ENCODE peak calls at places on chromosomes 1 and 21, in four cellular contexts. One of them, this sample, is unnamed.

GRCh38 chr1:12477936-12478611 is 139.9 kb downstream of the DHRS3 start:
- DNase-seq in fibroblast of mammary gland: peak
- DNase-seq in tibial nerve: peak
- DNase-seq in DND-41: no peak
- DNase-seq in this sample: peak

GRCh38 chr1:160625321-160625720 is 21.5 kb downstream of the SLAMF1 start:
- DNase-seq in tibial nerve: no peak
- DNase-seq in DND-41: no peak
- DNase-seq in fibroblast of mammary gland: no peak
- DNase-seq in this sample: no peak

GRCh38 chr1:207032528-207033017 is at the start of gene C1orf116:
- DNase-seq in tibial nerve: no peak
- DNase-seq in fibroblast of mammary gland: no peak
- DNase-seq in DND-41: no peak
- DNase-seq in this sample: no peak

GRCh38 chr1:2172012-2172411 is 22.6 kb downstream of the FAAP20 start:
- DNase-seq in DND-41: no peak
- DNase-seq in fibroblast of mammary gland: no peak
- DNase-seq in tibial nerve: no peak
- DNase-seq in this sample: no peak

GRCh38 chr1:224500802-224501201 is 66.2 kb upstream of the WDR26 start:
- DNase-seq in fibroblast of mammary gland: no peak
- DNase-seq in tibial nerve: no peak
- DNase-seq in DND-41: peak
- DNase-seq in this sample: no peak

GRCh38 chr1:160205974-160206369 is 788 bp downstream of the PEA15 start:
- DNase-seq in tibial nerve: peak
- DNase-seq in DND-41: peak
- DNase-seq in fibroblast of mammary gland: peak
- DNase-seq in this sample: peak

GRCh38 chr1:150233359-150234308 is 2.3 kb downstream of the ANP32E start:
- DNase-seq in DND-41: no peak
- DNase-seq in fibroblast of mammary gland: peak
- DNase-seq in tibial nerve: no peak
- DNase-seq in this sample: peak

GRCh38 chr1:180881806-180882509 is 30.7 kb upstream of the KIAA1614 start:
- DNase-seq in DND-41: no peak
- DNase-seq in fibroblast of mammary gland: peak
- DNase-seq in tibial nerve: no peak
- DNase-seq in this sample: peak

DNA sequence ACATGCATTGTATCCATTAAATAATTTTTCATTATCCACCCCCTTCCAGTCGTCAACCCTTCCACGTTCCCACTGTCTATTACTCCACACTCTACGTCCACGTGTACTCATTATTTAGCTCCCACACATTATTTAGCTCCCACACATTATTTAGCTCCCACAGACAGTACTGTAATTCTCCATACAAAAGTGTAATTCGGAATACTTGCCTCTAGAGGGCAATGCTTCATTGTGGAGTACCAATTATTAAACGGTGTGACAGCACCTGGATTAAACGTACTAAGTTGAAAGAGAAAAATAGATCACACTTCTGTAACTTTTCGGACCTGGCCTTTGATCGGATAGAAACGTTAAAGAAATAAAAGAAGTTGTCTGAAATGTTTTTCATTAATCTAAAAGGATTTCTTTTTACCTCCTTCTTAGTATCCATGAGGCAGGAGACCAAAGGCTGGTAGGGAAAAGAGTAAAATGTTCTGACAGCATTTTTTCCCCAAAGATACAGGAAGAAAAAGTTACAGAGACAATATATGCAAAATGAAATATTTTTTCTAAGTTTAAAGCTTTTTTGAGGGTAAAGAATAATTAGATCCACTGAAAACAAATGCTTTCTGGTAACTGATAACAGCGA is 99.2 kb downstream of the LHX8 start:
- DNase-seq in DND-41: no peak
- DNase-seq in fibroblast of mammary gland: peak
- DNase-seq in tibial nerve: no peak
- DNase-seq in this sample: peak
- TF ChIP-seq CTCF in DND-41: peak
- TF ChIP-seq CTCF in fibroblast of mammary gland: peak
- TF ChIP-seq CTCF in tibial nerve: peak
- TF ChIP-seq CTCF in this sample: peak

GRCh38 chr1:52925571-52926005 is 1.5 kb upstream of the SCP2 start:
- DNase-seq in tibial nerve: no peak
- DNase-seq in fibroblast of mammary gland: peak
- DNase-seq in DND-41: no peak
- DNase-seq in this sample: no peak
- H3K4me3 ChIP-seq in tibial nerve: peak
- H3K4me3 ChIP-seq in fibroblast of mammary gland: no peak
- H3K4me3 ChIP-seq in DND-41: no peak
- H3K4me3 ChIP-seq in this sample: no peak

GRCh38 chr1:109630881-109631512 is 11.4 kb downstream of the AMPD2 start:
- DNase-seq in tibial nerve: peak
- DNase-seq in DND-41: no peak
- DNase-seq in fibroblast of mammary gland: no peak
- DNase-seq in this sample: no peak
- TF ChIP-seq CTCF in tibial nerve: no peak
- TF ChIP-seq CTCF in DND-41: no peak
- TF ChIP-seq CTCF in fibroblast of mammary gland: no peak
- TF ChIP-seq CTCF in this sample: no peak

GRCh38 chr1:6489383-6489765 is 2.1 kb downstream of the PLEKHG5 start:
- DNase-seq in fibroblast of mammary gland: no peak
- DNase-seq in tibial nerve: no peak
- DNase-seq in DND-41: no peak
- DNase-seq in this sample: no peak
- H3K4me3 ChIP-seq in fibroblast of mammary gland: no peak
- H3K4me3 ChIP-seq in tibial nerve: no peak
- H3K4me3 ChIP-seq in DND-41: peak
- H3K4me3 ChIP-seq in this sample: peak

DNA sequence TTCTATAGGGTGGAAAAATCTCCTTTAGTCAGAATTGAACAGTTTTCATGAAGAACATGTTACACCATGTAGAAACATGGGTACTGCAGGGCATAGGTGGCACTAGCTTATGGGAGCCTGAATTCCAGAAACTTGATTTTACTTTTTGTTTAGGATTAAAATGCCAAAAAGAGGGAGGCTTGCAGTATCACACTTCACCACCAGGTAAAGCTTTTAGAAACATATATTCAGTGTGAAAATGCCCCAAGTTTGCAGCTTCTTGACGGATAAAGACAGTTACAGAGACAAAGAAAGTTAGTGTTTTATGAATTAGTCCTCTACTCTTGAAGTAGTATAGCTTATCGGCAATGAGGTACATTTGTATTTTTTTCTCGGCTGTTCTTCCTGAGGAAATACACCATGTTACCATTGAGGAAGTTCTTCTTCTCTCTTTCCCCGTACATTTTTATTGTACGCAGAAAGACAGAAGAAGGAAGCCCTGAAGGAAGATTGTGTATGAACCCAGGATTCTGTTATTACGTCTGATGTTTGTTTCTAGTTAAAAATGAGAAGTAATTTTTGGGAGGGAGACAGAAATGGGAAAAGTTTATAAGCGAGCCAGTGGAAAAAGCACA is 66.1 kb downstream of the PBX1 start:
- DNase-seq in tibial nerve: no peak
- DNase-seq in fibroblast of mammary gland: no peak
- DNase-seq in DND-41: no peak
- DNase-seq in this sample: no peak
- TF ChIP-seq CTCF in tibial nerve: no peak
- TF ChIP-seq CTCF in fibroblast of mammary gland: peak
- TF ChIP-seq CTCF in DND-41: peak
- TF ChIP-seq CTCF in this sample: peak

DNA sequence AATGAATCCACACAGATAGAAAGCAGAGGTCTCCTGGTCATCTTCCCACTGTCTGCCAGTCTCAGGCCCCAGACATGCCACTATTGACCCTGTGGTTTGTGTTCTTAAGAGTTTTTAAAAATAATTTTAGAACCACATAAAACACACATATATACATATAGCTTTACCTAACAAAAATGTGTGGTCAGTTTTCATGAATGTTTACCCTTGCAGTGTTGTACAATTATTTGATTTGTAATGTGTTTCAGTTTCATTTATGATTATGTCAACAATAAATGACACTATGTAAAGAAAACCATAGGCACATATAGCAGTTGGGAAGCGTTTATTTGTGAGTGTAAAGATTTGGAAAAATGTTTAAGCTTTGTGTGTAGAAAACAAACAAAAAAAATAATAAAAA is 17.1 kb downstream of the CHAF1B start:
- DNase-seq in fibroblast of mammary gland: no peak
- DNase-seq in DND-41: no peak
- DNase-seq in tibial nerve: no peak
- DNase-seq in this sample: no peak
- H3K4me3 ChIP-seq in fibroblast of mammary gland: no peak
- H3K4me3 ChIP-seq in DND-41: no peak
- H3K4me3 ChIP-seq in tibial nerve: no peak
- H3K4me3 ChIP-seq in this sample: no peak

GRCh38 chr21:39456665-39457064 is 4.9 kb downstream of the SH3BGR start:
- DNase-seq in DND-41: no peak
- DNase-seq in tibial nerve: no peak
- DNase-seq in fibroblast of mammary gland: no peak
- DNase-seq in this sample: no peak
- TF ChIP-seq CTCF in DND-41: peak
- TF ChIP-seq CTCF in tibial nerve: no peak
- TF ChIP-seq CTCF in fibroblast of mammary gland: peak
- TF ChIP-seq CTCF in this sample: no peak

GRCh38 chr1:227944931-227945890 is 2.5 kb downstream of the WNT9A start:
- DNase-seq in fibroblast of mammary gland: no peak
- DNase-seq in tibial nerve: no peak
- DNase-seq in DND-41: no peak
- DNase-seq in this sample: no peak
- H3K4me3 ChIP-seq in fibroblast of mammary gland: no peak
- H3K4me3 ChIP-seq in tibial nerve: peak
- H3K4me3 ChIP-seq in DND-41: no peak
- H3K4me3 ChIP-seq in this sample: no peak

DNA sequence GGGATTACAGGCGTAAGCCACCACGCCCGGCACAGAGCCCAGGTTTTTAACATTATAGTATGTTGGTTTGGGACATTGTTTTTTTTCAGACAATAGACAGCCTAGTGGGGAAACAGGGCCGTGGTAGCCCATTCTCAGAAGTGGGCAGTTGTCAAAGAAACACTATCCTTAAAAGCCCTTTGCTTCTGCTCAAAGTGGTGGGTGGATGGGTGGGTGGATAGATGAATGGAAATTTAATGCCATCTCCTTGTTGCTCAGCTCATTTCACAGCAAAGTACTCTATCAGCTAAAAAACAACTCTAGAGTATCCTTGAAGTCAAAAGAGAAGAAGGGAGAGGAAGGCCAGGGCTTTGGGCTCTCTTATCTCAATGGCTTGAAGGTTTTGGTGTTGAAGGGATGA is 137.8 kb downstream of the RRAGC start:
- DNase-seq in fibroblast of mammary gland: no peak
- DNase-seq in DND-41: no peak
- DNase-seq in tibial nerve: no peak
- DNase-seq in this sample: no peak
- TF ChIP-seq CTCF in fibroblast of mammary gland: no peak
- TF ChIP-seq CTCF in DND-41: no peak
- TF ChIP-seq CTCF in tibial nerve: no peak
- TF ChIP-seq CTCF in this sample: no peak

DNA sequence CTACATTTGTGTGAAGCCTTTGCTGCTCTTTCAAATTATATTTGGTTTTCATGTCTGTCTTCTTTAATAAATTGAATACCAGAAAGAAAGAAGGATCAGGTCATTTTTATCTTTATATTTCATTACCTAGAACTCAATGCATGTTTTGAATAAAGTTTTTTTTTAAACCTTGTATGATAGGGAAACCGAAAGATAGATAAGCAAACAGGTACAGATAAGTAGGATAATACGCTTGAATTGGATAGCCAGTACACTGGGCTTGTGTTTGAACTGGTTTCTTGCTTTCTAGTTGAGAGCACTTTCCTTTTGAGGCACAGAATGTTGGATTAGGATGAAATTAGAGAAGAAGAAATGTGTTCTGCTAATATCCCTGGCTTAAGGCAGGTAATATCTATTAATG is 46.9 kb downstream of the PKN2 start:
- DNase-seq in tibial nerve: no peak
- DNase-seq in DND-41: no peak
- DNase-seq in fibroblast of mammary gland: no peak
- DNase-seq in this sample: no peak
- H3K4me3 ChIP-seq in tibial nerve: no peak
- H3K4me3 ChIP-seq in DND-41: no peak
- H3K4me3 ChIP-seq in fibroblast of mammary gland: no peak
- H3K4me3 ChIP-seq in this sample: no peak